ENCODE peak calls at places on chromosome 16, in ten cellular contexts. Y is breast epithelium; V is AG04450; C is mammary epithelial cell; Z is SK-N-SH; O is sigmoid colon; P is AG04449; B is mesothelial cell of epicardium; W is CD4-positive, alpha-beta T cell; G is OCI-LY7. D is an unnamed sample.

GRCh38 chr16:83200005-83200779 is 573.4 kb downstream of the CDH13 start:
- DNase-seq in Y (no peak), V (no peak), C (peak), Z (no peak), O (no peak), P (no peak), B (no peak), W (no peak), G (peak), D (no peak)

GRCh38 chr16:27080870-27081269 is 14.1 kb downstream of the C16orf82 start:
- DNase-seq in Y (no peak), V (no peak), C (no peak), Z (peak), O (no peak), P (no peak), B (no peak), W (no peak), G (peak), D (no peak)

GRCh38 chr16:68362314-68362913 is 51.6 kb downstream of the PRMT7 start:
- DNase-seq in Y (no peak), V (no peak), C (no peak), Z (peak), O (no peak), P (no peak), B (no peak), W (no peak), G (no peak), D (no peak)

GRCh38 chr16:19085679-19086200 is 18.3 kb downstream of the COQ7 start:
- DNase-seq in Y (no peak), V (no peak), C (no peak), Z (peak), O (no peak), P (no peak), B (no peak), W (no peak), G (no peak), D (no peak)

GRCh38 chr16:66512589-66513404 is 37.1 kb downstream of the TK2 start:
- DNase-seq in Y (no peak), V (no peak), C (no peak), Z (no peak), O (peak), P (no peak), B (no peak), W (no peak), G (no peak), D (no peak)

GRCh38 chr16:66300501-66300900 is 66.0 kb upstream of the CDH5 start:
- DNase-seq in Y (no peak), V (no peak), C (no peak), Z (no peak), O (peak), P (no peak), B (no peak), W (no peak), G (no peak), D (no peak)

GRCh38 chr16:47905771-47906170 is 250.0 kb downstream of the ABCC12 start:
- DNase-seq in Y (no peak), V (no peak), C (peak), Z (no peak), O (no peak), P (no peak), B (no peak), W (no peak), G (no peak), D (no peak)

GRCh38 chr16:17372383-17372782 is 98.4 kb downstream of the XYLT1 start:
- DNase-seq in Y (no peak), V (no peak), C (no peak), Z (no peak), O (no peak), P (no peak), B (no peak), W (no peak), G (peak), D (no peak)

GRCh38 chr16:80932725-80933124 is 74.0 kb downstream of the CMC2 start:
- DNase-seq in Y (peak), V (no peak), C (peak), Z (peak), O (peak), P (peak), B (no peak), W (no peak), G (no peak), D (no peak)

GRCh38 chr16:16780588-16780987 is 401.6 kb downstream of the NPIPA7 start:
- DNase-seq in Y (no peak), V (no peak), C (no peak), Z (no peak), O (no peak), P (no peak), B (no peak), W (no peak), G (no peak), D (no peak)

GRCh38 chr16:28874406-28874805 is 3.9 kb upstream of the ATP2A1 start:
- DNase-seq in Y (no peak), V (no peak), C (no peak), Z (no peak), O (no peak), P (no peak), B (no peak), W (no peak), G (no peak), D (no peak)

GRCh38 chr16:30680326-30680725 is 18.6 kb upstream of the SRCAP start:
- DNase-seq in Y (no peak), V (no peak), C (no peak), Z (no peak), O (no peak), P (no peak), B (no peak), W (no peak), G (no peak), D (no peak)

GRCh38 chr16:27430923-27431484 is 29.0 kb downstream of the IL21R start:
- DNase-seq in Y (no peak), V (no peak), C (no peak), Z (no peak), O (peak), P (no peak), B (no peak), W (peak), G (peak), D (peak)

GRCh38 chr16:66458853-66459252 is 31.8 kb downstream of the BEAN1 start:
- DNase-seq in Y (no peak), V (no peak), C (no peak), Z (no peak), O (peak), P (no peak), B (no peak), W (no peak), G (no peak), D (no peak)

GRCh38 chr16:31214705-31215286 is 877 bp downstream of the TRIM72 start:
- DNase-seq in Y (no peak), V (no peak), C (no peak), Z (peak), O (no peak), P (no peak), B (no peak), W (no peak), G (no peak), D (no peak)

GRCh38 chr16:72838999-72839398 is 208.9 kb downstream of the ZFHX3 start:
- DNase-seq in Y (no peak), V (no peak), C (no peak), Z (no peak), O (no peak), P (no peak), B (no peak), W (no peak), G (no peak), D (no peak)

DNA sequence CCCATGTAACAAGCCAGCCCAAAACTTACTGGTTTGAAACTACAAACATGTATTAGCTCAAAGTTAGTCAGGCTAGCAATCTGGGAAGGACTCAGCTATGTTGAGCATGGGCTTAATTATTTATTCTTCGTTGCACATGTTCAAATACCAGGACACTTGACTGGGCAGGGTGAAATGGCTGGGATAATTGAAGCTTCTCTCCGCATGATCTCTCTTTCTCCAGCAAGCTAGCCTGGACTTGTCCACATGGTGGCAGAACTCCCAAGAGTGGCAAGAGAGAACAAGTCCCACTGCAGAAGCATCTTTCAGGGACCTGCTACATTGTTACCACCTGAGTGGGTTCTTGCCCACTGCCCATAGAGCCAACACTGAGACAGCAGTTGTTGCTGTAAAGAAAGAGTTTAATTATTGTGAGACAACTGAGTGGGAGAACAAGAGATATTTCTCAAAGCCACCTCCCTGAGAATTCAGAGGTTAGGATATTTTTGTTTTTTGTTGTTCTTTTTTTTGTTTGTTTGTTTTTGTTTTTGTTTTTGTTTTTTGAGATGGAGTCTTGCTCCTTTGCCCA is 16.8 kb upstream of the ATF7IP2 start:
- DNase-seq in Y (no peak), V (no peak), C (peak), Z (no peak), O (no peak), P (no peak), B (no peak), W (no peak), G (peak), D (no peak)
- TF ChIP-seq CTCF in Y (no peak), V (no peak), C (peak), Z (no peak), O (no peak), P (no peak), B (no peak), W (no peak), G (peak), D (no peak)

GRCh38 chr16:54432481-54433229 is 146.1 kb upstream of the IRX3 start:
- DNase-seq in Y (peak), V (no peak), C (no peak), Z (no peak), O (no peak), P (no peak), B (no peak), W (no peak), G (no peak), D (no peak)
- TF ChIP-seq CTCF in Y (no peak), V (no peak), C (no peak), Z (no peak), O (no peak), P (no peak), B (no peak), W (no peak), G (no peak), D (no peak)

GRCh38 chr16:85912271-85912974 is 13.5 kb downstream of the IRF8 start:
- DNase-seq in Y (no peak), V (peak), C (no peak), Z (no peak), O (peak), P (no peak), B (no peak), W (no peak), G (no peak), D (no peak)
- TF ChIP-seq CTCF in Y (no peak), V (no peak), C (no peak), Z (no peak), O (no peak), P (no peak), B (no peak), W (no peak), G (no peak), D (no peak)

DNA sequence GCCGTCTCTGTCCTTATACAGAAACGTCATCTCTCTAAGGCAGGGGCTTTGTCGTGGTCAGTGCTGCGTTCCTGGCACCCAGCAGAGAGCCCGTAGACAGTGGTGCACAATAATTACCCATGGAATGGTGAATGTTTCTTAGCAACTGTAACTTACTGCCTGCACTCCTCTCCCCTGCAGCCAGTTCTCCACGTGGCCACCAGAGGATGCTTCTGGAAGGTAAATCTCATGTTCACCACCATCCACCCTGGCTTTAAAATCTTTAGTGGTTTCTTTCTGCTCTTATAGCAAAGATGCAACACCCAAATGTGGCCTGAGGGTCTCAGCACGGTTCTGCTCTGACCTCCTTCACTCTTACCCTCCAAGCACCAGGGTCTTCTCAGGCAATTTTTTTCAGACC is 150.8 kb downstream of the GRIN2A start:
- DNase-seq in Y (no peak), V (no peak), C (no peak), Z (no peak), O (no peak), P (no peak), B (no peak), W (no peak), G (no peak), D (no peak)
- TF ChIP-seq CTCF in Y (peak), V (no peak), C (peak), Z (no peak), O (peak), P (peak), B (no peak), W (no peak), G (peak), D (no peak)

DNA sequence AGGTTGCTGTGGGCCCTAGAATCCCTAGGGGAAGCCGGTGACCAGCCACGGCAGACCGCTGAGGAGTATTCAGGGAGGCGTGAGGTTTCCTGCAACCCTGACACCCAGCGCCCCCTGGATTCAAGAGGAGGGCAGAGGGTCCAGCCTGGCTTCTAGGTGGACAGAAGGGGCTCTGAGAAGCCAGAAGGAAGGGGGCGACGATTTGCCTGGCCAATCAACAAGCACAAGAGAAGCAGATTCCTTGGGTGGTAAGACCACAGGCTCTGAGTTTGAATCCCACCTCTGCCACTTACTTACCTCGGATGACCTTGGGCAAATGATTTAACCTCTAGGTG is 10.4 kb upstream of the GINS2 start:
- DNase-seq in Y (no peak), V (no peak), C (no peak), Z (no peak), O (no peak), P (no peak), B (no peak), W (no peak), G (no peak), D (no peak)
- TF ChIP-seq CTCF in Y (no peak), V (no peak), C (no peak), Z (no peak), O (no peak), P (no peak), B (no peak), W (no peak), G (no peak), D (no peak)

GRCh38 chr16:2278272-2278608 is 10.3 kb upstream of the RNPS1 start:
- DNase-seq in Y (no peak), V (no peak), C (no peak), Z (no peak), O (no peak), P (no peak), B (no peak), W (no peak), G (peak), D (no peak)
- TF ChIP-seq CTCF in Y (no peak), V (no peak), C (no peak), Z (no peak), O (no peak), P (no peak), B (no peak), W (no peak), G (peak), D (no peak)

GRCh38 chr16:76268824-76269223 is 8.4 kb upstream of the CNTNAP4 start:
- DNase-seq in Y (no peak), V (no peak), C (peak), Z (no peak), O (no peak), P (no peak), B (no peak), W (no peak), G (no peak), D (no peak)

DNA sequence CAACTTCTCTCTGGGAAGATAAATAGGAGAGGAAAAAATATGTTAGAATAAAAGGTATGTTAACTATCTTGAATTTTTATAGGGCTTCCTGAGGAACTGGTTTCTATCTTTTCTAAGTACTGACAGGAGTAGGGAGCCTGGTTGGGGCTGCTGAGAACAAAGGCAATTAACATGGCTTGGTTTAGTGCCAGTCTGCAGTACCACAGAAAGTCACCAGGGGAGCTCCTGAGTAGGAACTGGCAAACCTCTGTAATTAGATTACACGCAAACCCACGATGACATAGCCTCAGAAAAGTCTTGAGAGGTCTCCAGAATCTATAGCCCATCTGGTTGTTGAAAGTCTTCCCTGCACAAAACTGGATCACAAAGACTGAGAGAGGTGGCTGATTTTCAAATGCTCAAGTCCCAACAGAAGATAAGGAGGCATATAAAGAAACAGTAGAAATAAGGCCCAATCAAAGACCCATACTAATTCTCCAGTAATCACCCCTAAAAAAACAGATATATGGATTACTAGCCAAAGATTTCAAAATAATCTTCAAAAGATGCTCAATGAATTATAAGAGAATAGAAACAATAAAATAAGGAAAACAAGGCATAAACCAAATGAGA is 11.7 kb upstream of the CNTNAP4 start:
- DNase-seq in Y (no peak), V (peak), C (peak), Z (peak), O (no peak), P (no peak), B (no peak), W (no peak), G (peak), D (peak)
- TF ChIP-seq CTCF in Y (no peak), V (peak), C (peak), Z (peak), O (no peak), P (peak), B (peak), W (no peak), G (peak), D (no peak)

DNA sequence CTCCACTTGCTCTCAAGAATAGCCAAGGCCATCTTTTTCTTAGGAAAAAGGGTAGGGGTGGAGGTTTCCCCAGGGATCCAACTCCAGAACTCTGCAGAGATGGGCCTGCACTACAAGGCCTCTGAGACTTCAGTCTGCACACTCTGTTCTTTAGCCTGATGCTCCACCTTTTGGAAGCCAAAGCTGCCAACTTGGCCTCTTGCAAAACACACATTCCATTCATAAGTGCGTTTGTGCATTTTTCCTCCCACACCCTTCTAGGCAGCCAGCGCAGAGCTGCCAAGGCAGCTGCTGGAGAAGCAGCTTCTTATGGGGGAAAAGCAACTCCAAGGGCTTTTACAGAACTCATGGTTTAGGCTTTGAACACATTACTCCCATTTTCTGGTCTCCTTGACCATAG is 45.3 kb downstream of the REXO5 start:
- DNase-seq in Y (peak), V (peak), C (peak), Z (no peak), O (peak), P (peak), B (no peak), W (no peak), G (no peak), D (no peak)
- TF ChIP-seq CTCF in Y (no peak), V (no peak), C (no peak), Z (no peak), O (no peak), P (no peak), B (no peak), W (no peak), G (no peak), D (no peak)

GRCh38 chr16:9647981-9648701 is 534.1 kb downstream of the GRIN2A start:
- DNase-seq in Y (no peak), V (no peak), C (peak), Z (peak), O (no peak), P (no peak), B (no peak), W (no peak), G (peak), D (peak)

GRCh38 chr16:9650284-9650683 is 531.9 kb downstream of the GRIN2A start:
- DNase-seq in Y (no peak), V (no peak), C (no peak), Z (no peak), O (no peak), P (no peak), B (no peak), W (no peak), G (no peak), D (no peak)

GRCh38 chr16:9644258-9644657 is 538.0 kb downstream of the GRIN2A start:
- DNase-seq in Y (no peak), V (no peak), C (no peak), Z (no peak), O (no peak), P (no peak), B (no peak), W (no peak), G (no peak), D (no peak)

GRCh38 chr16:9645911-9646310 is 536.3 kb downstream of the GRIN2A start:
- DNase-seq in Y (no peak), V (no peak), C (no peak), Z (no peak), O (no peak), P (no peak), B (no peak), W (no peak), G (no peak), D (no peak)
- TF ChIP-seq CTCF in Y (no peak), V (no peak), C (no peak), Z (no peak), O (no peak), P (no peak), B (no peak), W (no peak), G (no peak), D (no peak)

D was measured in GM13976.